ENCODE peak calls at places on chromosome 11, in nine cellular contexts. U is A549; E is BJ; S is GM10248; K is cardiac fibroblast; F is HCEC 1CT; M is activated naive CD4-positive, alpha-beta T cell; Y is adipocyte; Q is stimulated activated CD4-positive, alpha-beta T cell treated with anti-CD3 and anti-CD28 coated beads, Interleukin-12 subunit alpha, Interleukin-12 subunit beta, amount 100 ng/mL, for 48 hours. O is an unnamed sample.

GRCh38 chr11:1888811-1889526 is 2.7 kb downstream of the PRR33 start:
- DNase-seq in U (no peak), E (no peak), S (no peak), K (no peak), F (no peak), M (peak), Y (no peak), Q (peak), O (no peak)

GRCh38 chr11:108037636-108038035 is 28.9 kb downstream of the CUL5 start:
- DNase-seq in U (no peak), E (peak), S (no peak), K (peak), F (peak), M (no peak), Y (peak), Q (no peak), O (peak)

GRCh38 chr11:95849087-95849825 is 59.0 kb downstream of the CEP57 start:
- DNase-seq in U (peak), E (peak), S (peak), K (peak), F (peak), M (no peak), Y (peak), Q (no peak), O (peak)

GRCh38 chr11:128179049-128179448 is 408.3 kb downstream of the ETS1 start:
- DNase-seq in U (no peak), E (no peak), S (no peak), K (no peak), F (no peak), M (no peak), Y (peak), Q (no peak), O (no peak)

GRCh38 chr11:72445423-72445822 is 11.1 kb upstream of the CLPB start:
- DNase-seq in U (no peak), E (no peak), S (no peak), K (no peak), F (no peak), M (no peak), Y (no peak), Q (no peak), O (no peak)

GRCh38 chr11:55572548-55572947 is 620 bp downstream of the OR4C16 start:
- DNase-seq in U (no peak), E (no peak), S (no peak), K (no peak), F (no peak), M (no peak), Y (no peak), Q (no peak), O (no peak)

GRCh38 chr11:59097113-59097708 is 9.8 kb upstream of the FAM111B start:
- DNase-seq in U (no peak), E (no peak), S (no peak), K (peak), F (peak), M (peak), Y (peak), Q (peak), O (peak)

GRCh38 chr11:4084406-4084805 is 10.2 kb upstream of the RRM1 start:
- DNase-seq in U (no peak), E (no peak), S (no peak), K (no peak), F (no peak), M (no peak), Y (no peak), Q (no peak), O (no peak)

GRCh38 chr11:57761301-57762234 is at the start of gene CTNND1:
- DNase-seq in U (peak), E (peak), S (peak), K (peak), F (peak), M (no peak), Y (peak), Q (no peak), O (peak)

GRCh38 chr11:65410936-65411680 is 11.5 kb upstream of the NEAT1 start:
- DNase-seq in U (no peak), E (no peak), S (no peak), K (no peak), F (no peak), M (no peak), Y (no peak), Q (no peak), O (no peak)

GRCh38 chr11:60924110-60924905 is at the start of gene TMEM132A:
- DNase-seq in U (peak), E (no peak), S (peak), K (peak), F (peak), M (no peak), Y (peak), Q (no peak), O (peak)

GRCh38 chr11:80503990-80504389 is 1063.2 kb upstream of the TENM4 start:
- DNase-seq in U (no peak), E (no peak), S (no peak), K (no peak), F (no peak), M (no peak), Y (no peak), Q (no peak), O (no peak)

GRCh38 chr11:10911907-10912306 is 54.1 kb upstream of the ZBED5 start:
- DNase-seq in U (no peak), E (no peak), S (no peak), K (peak), F (no peak), M (no peak), Y (no peak), Q (no peak), O (no peak)

GRCh38 chr11:92511522-92512203 is 287.0 kb downstream of the FAT3 start:
- DNase-seq in U (no peak), E (no peak), S (no peak), K (no peak), F (no peak), M (no peak), Y (no peak), Q (no peak), O (no peak)

GRCh38 chr11:131985769-131986393 is 615.5 kb downstream of the NTM start:
- DNase-seq in U (no peak), E (no peak), S (no peak), K (no peak), F (no peak), M (no peak), Y (peak), Q (no peak), O (no peak)

GRCh38 chr11:78685156-78685555 is 110.5 kb upstream of the NARS2 start:
- DNase-seq in U (no peak), E (no peak), S (no peak), K (no peak), F (no peak), M (no peak), Y (no peak), Q (no peak), O (no peak)

GRCh38 chr11:101618691-101619090 is 34.9 kb upstream of the TRPC6 start:
- DNase-seq in U (no peak), E (peak), S (no peak), K (no peak), F (peak), M (no peak), Y (peak), Q (no peak), O (no peak)

GRCh38 chr11:66815646-66816045 is 27.6 kb upstream of the RCE1 start:
- DNase-seq in U (no peak), E (no peak), S (no peak), K (no peak), F (peak), M (no peak), Y (no peak), Q (no peak), O (no peak)

GRCh38 chr11:45739866-45740265 is 65.1 kb upstream of the SLC35C1 start:
- DNase-seq in U (no peak), E (no peak), S (no peak), K (no peak), F (no peak), M (no peak), Y (no peak), Q (no peak), O (peak)

GRCh38 chr11:29184939-29185890 is 831.6 kb downstream of the KCNA4 start:
- DNase-seq in U (no peak), E (peak), S (no peak), K (peak), F (peak), M (no peak), Y (peak), Q (no peak), O (peak)

GRCh38 chr11:119375629-119376196 is 5.8 kb downstream of the USP2 start:
- DNase-seq in U (no peak), E (no peak), S (no peak), K (peak), F (peak), M (no peak), Y (no peak), Q (no peak), O (peak)

GRCh38 chr11:70491696-70492472 is 93.6 kb downstream of the CTTN start:
- DNase-seq in U (no peak), E (no peak), S (no peak), K (no peak), F (no peak), M (no peak), Y (no peak), Q (no peak), O (no peak)

GRCh38 chr11:2482745-2483144 is 37.9 kb downstream of the KCNQ1 start:
- DNase-seq in U (no peak), E (no peak), S (no peak), K (no peak), F (no peak), M (no peak), Y (no peak), Q (no peak), O (no peak)

GRCh38 chr11:61447601-61448551 is 18.0 kb downstream of the SDHAF2 start:
- DNase-seq in U (no peak), E (no peak), S (no peak), K (no peak), F (peak), M (no peak), Y (no peak), Q (peak), O (no peak)

GRCh38 chr11:73331138-73331916 is 23.3 kb downstream of the ARHGEF17 start:
- DNase-seq in U (no peak), E (no peak), S (no peak), K (peak), F (no peak), M (no peak), Y (peak), Q (no peak), O (peak)

GRCh38 chr11:84212467-84213390 is 926.6 kb upstream of the CCDC90B start:
- DNase-seq in U (no peak), E (no peak), S (no peak), K (no peak), F (no peak), M (no peak), Y (no peak), Q (no peak), O (no peak)

GRCh38 chr11:74929431-74930363 is 19.2 kb downstream of the XRRA1 start:
- DNase-seq in U (peak), E (no peak), S (peak), K (peak), F (peak), M (peak), Y (peak), Q (peak), O (peak)

GRCh38 chr11:45089845-45090499 is 56.5 kb upstream of the PRDM11 start:
- DNase-seq in U (no peak), E (no peak), S (no peak), K (peak), F (peak), M (no peak), Y (peak), Q (no peak), O (peak)

GRCh38 chr11:33753304-33753703 is 17.1 kb upstream of the CD59 start:
- DNase-seq in U (no peak), E (no peak), S (peak), K (peak), F (peak), M (no peak), Y (peak), Q (no peak), O (peak)

GRCh38 chr11:130383363-130384168 is 44.8 kb downstream of the ADAMTS8 start:
- DNase-seq in U (no peak), E (peak), S (no peak), K (peak), F (peak), M (no peak), Y (peak), Q (no peak), O (peak)

GRCh38 chr11:19670030-19670761 is 42.4 kb upstream of the NAV2 start:
- DNase-seq in U (peak), E (no peak), S (no peak), K (peak), F (no peak), M (no peak), Y (no peak), Q (no peak), O (peak)

GRCh38 chr11:46745995-46746394 is 27.0 kb downstream of the F2 start:
- DNase-seq in U (no peak), E (no peak), S (no peak), K (no peak), F (no peak), M (no peak), Y (no peak), Q (no peak), O (no peak)